ENCODE peak calls at places on chromosome 22, in ten cellular contexts. H is EL; C is HFF-Myc; K is AG08396; W is activated effector memory CD4-positive, alpha-beta T cell treated with Interleukin-2 at 50 U/mL for 16 hours; Y is activated CD4-positive, alpha-beta T cell treated with anti-CD3 and anti-CD28 coated beads for 24 hours; O is amniotic stem cell; X is stimulated activated naive CD4-positive, alpha-beta T cell; R is fibroblast of lung; A is type B pancreatic cell. V is an unnamed sample.

GRCh38 chr22:20621162-20621561 is 113.8 kb downstream of the MED15 start:
- DNase-seq in Y (no peak), W (no peak), K (no peak), R (no peak), X (no peak), H (no peak), C (no peak), A (no peak), O (no peak), V (no peak)

GRCh38 chr22:47544696-47545095 is 782.2 kb downstream of the TBC1D22A start:
- DNase-seq in K (no peak), X (no peak), W (no peak), O (no peak), Y (no peak), H (no peak), A (peak; percentile 50), C (no peak), R (no peak), V (no peak)

GRCh38 chr22:42863349-42863911 is 6.4 kb upstream of the ARFGAP3 start:
- DNase-seq in Y (no peak), C (peak; percentile 90), R (peak; percentile 72), K (peak; percentile 63), O (no peak), W (no peak), A (no peak), X (no peak), H (peak; percentile 65), V (peak; percentile 94)

GRCh38 chr22:27132896-27133500 is 475.6 kb downstream of the MIAT start:
- DNase-seq in X (no peak), W (no peak), C (no peak), Y (no peak), A (no peak), O (no peak), K (no peak), H (no peak), R (no peak), V (no peak)

GRCh38 chr22:43550024-43550620 is 138.3 kb downstream of the MPPED1 start:
- DNase-seq in C (no peak), O (no peak), W (no peak), Y (no peak), X (no peak), H (no peak), A (no peak), K (no peak), R (no peak), V (no peak)

GRCh38 chr22:35688913-35689675 is 28.6 kb upstream of the APOL5 start:
- DNase-seq in A (no peak), O (no peak), K (no peak), X (no peak), C (no peak), R (no peak), W (no peak), Y (no peak), H (no peak), V (no peak)

GRCh38 chr22:40238425-40239344 is 61.0 kb downstream of the TNRC6B start:
- DNase-seq in R (peak; percentile 45), K (peak; percentile 46), A (no peak), H (peak; percentile 83), W (no peak), O (no peak), X (no peak), C (peak; percentile 35), Y (no peak), V (peak; percentile 75)

GRCh38 chr22:24187731-24188644 is 6.7 kb downstream of the SUSD2 start:
- DNase-seq in O (no peak), X (no peak), W (no peak), C (no peak), K (no peak), R (no peak), H (no peak), Y (no peak), A (no peak), V (no peak)

GRCh38 chr22:20758688-20759087 is 15.2 kb upstream of the SERPIND1 start:
- DNase-seq in K (no peak), W (no peak), R (no peak), Y (no peak), X (no peak), H (no peak), C (no peak), O (no peak), A (no peak), V (no peak)

GRCh38 chr22:27474711-27475547 is 326.6 kb downstream of the MN1 start:
- DNase-seq in W (no peak), A (no peak), R (peak; percentile 42), C (peak; percentile 82), Y (no peak), O (peak; percentile 77), H (peak; percentile 97), X (no peak), K (peak; percentile 77), V (peak; percentile 99)

GRCh38 chr22:31451709-31452571 is 37.7 kb downstream of the EIF4ENIF1 start:
- DNase-seq in Y (no peak), C (peak; percentile 25), R (peak; percentile 56), O (peak; percentile 49), H (peak; percentile 66), X (peak; percentile 2), K (peak; percentile 52), W (no peak), A (no peak), V (peak; percentile 63)

GRCh38 chr22:38940985-38941384 is 16.4 kb upstream of the APOBEC3A start:
- DNase-seq in R (no peak), K (no peak), X (no peak), W (no peak), H (no peak), C (no peak), O (no peak), Y (no peak), A (no peak), V (no peak)

GRCh38 chr22:40203568-40203967 is 25.8 kb downstream of the TNRC6B start:
- DNase-seq in X (peak; percentile 50), C (no peak), K (no peak), O (no peak), H (peak; percentile 25), W (no peak), Y (no peak), A (no peak), R (peak; percentile 34), V (peak; percentile 17)

GRCh38 chr22:20015971-20016733 is 471 bp downstream of the ARVCF start:
- DNase-seq in Y (peak; percentile 15), X (no peak), O (no peak), H (peak; percentile 22), W (no peak), A (no peak), C (no peak), K (no peak), R (no peak), V (peak; percentile 18)

GRCh38 chr22:35899736-35900135 is 128.9 kb downstream of the RBFOX2 start:
- DNase-seq in R (no peak), H (no peak), O (no peak), A (no peak), K (no peak), W (no peak), C (no peak), X (no peak), Y (no peak), V (no peak)

GRCh38 chr22:39558950-39559349 is 11.6 kb upstream of the CACNA1I start:
- DNase-seq in Y (no peak), C (no peak), O (no peak), A (no peak), K (no peak), R (no peak), H (no peak), W (no peak), X (no peak), V (no peak)

GRCh38 chr22:20583471-20583922 is 76.1 kb downstream of the MED15 start:
- DNase-seq in X (no peak), Y (no peak), K (no peak), O (no peak), H (no peak), C (no peak), A (no peak), R (no peak), W (no peak), V (no peak)

GRCh38 chr22:41330169-41330568 is 28.8 kb downstream of the ZC3H7B start:
- DNase-seq in K (no peak), Y (no peak), C (no peak), H (no peak), X (no peak), R (no peak), W (no peak), O (no peak), A (no peak), V (no peak)

GRCh38 chr22:49292909-49293308 is 534.8 kb downstream of the BRD1 start:
- DNase-seq in X (no peak), R (no peak), K (no peak), Y (no peak), A (peak; percentile 34), O (no peak), H (no peak), C (no peak), W (no peak), V (no peak)

GRCh38 chr22:44184006-44184405 is 3.3 kb downstream of the PARVG start:
- DNase-seq in X (no peak), O (no peak), C (no peak), R (no peak), H (no peak), W (no peak), K (no peak), Y (no peak), A (no peak), V (no peak)

GRCh38 chr22:39144101-39144815 is 8.2 kb downstream of the CBX7 start:
- DNase-seq in R (peak; percentile 41), H (peak; percentile 59), X (peak; percentile 50), O (no peak), A (no peak), W (peak; percentile 44), K (peak; percentile 79), C (no peak), Y (no peak), V (peak; percentile 66)

GRCh38 chr22:39236321-39237275 is 8.2 kb downstream of the PDGFB start:
- DNase-seq in O (no peak), R (no peak), H (no peak), Y (peak; percentile 37), X (peak; percentile 13), K (no peak), A (no peak), W (peak; percentile 22), C (no peak), V (no peak)

GRCh38 chr22:31210830-31211503 is 1.1 kb upstream of the LIMK2 start:
- DNase-seq in C (no peak), H (peak; percentile 22), R (no peak), X (no peak), W (no peak), Y (no peak), A (no peak), K (no peak), O (no peak), V (peak; percentile 23)

GRCh38 chr22:46849101-46849500 is 86.7 kb downstream of the TBC1D22A start:
- DNase-seq in W (no peak), R (no peak), C (no peak), X (no peak), K (no peak), H (no peak), O (no peak), Y (no peak), A (no peak), V (no peak)